ENCODE peak calls at places on chromosomes 11 and 22, in four cellular contexts. One of them, this sample, is unnamed.
A peak's percentile ranks its signal among the peaks of the same experiment; 100 is the strongest.

GRCh38 chr11:119108151-119108856 is 1.2 kb downstream of the C2CD2L start:
- DNase-seq in lower lobe of right lung: peak; percentile 69
- DNase-seq in cardiac muscle cell: peak; percentile 56
- DNase-seq in HL-60: no peak
- DNase-seq in this sample: no peak

GRCh38 chr11:59556883-59557205 is 45.5 kb downstream of the OR4D9 start:
- DNase-seq in HL-60: no peak
- DNase-seq in lower lobe of right lung: no peak
- DNase-seq in cardiac muscle cell: no peak
- DNase-seq in this sample: no peak

GRCh38 chr11:11125618-11126017 is 227.4 kb downstream of the CSNK2A3 start:
- DNase-seq in lower lobe of right lung: no peak
- DNase-seq in cardiac muscle cell: no peak
- DNase-seq in HL-60: no peak
- DNase-seq in this sample: no peak

GRCh38 chr11:120324932-120325810 is at the start of gene TLCD5:
- DNase-seq in cardiac muscle cell: peak; percentile 70
- DNase-seq in HL-60: no peak
- DNase-seq in lower lobe of right lung: peak; percentile 69
- DNase-seq in this sample: no peak

GRCh38 chr22:32612834-32613233 is 138.2 kb downstream of the FBXO7 start:
- DNase-seq in cardiac muscle cell: no peak
- DNase-seq in lower lobe of right lung: no peak
- DNase-seq in HL-60: peak; percentile 3
- DNase-seq in this sample: no peak

GRCh38 chr11:76588455-76589325 is 81.9 kb downstream of the LRRC32 start:
- DNase-seq in cardiac muscle cell: peak; percentile 80
- DNase-seq in HL-60: peak; percentile 10
- DNase-seq in lower lobe of right lung: peak; percentile 79
- DNase-seq in this sample: no peak

GRCh38 chr11:62854013-62854824 is 14.8 kb upstream of the WDR74 start:
- DNase-seq in HL-60: peak; percentile 55
- DNase-seq in cardiac muscle cell: no peak
- DNase-seq in lower lobe of right lung: no peak
- DNase-seq in this sample: no peak

GRCh38 chr11:86888164-86888977 is 66.8 kb downstream of the FZD4 start:
- DNase-seq in cardiac muscle cell: peak; percentile 44
- DNase-seq in HL-60: no peak
- DNase-seq in lower lobe of right lung: no peak
- DNase-seq in this sample: no peak

GRCh38 chr11:75277211-75277805 is 36.7 kb downstream of the TPBGL start:
- DNase-seq in HL-60: no peak
- DNase-seq in lower lobe of right lung: no peak
- DNase-seq in cardiac muscle cell: no peak
- DNase-seq in this sample: no peak

GRCh38 chr11:64566042-64566914 is 24.7 kb upstream of the SLC22A12 start:
- DNase-seq in cardiac muscle cell: peak; percentile 90
- DNase-seq in lower lobe of right lung: peak; percentile 55
- DNase-seq in HL-60: no peak
- DNase-seq in this sample: no peak

GRCh38 chr22:33883561-33883960 is 36.7 kb downstream of the LARGE1 start:
- DNase-seq in lower lobe of right lung: no peak
- DNase-seq in cardiac muscle cell: no peak
- DNase-seq in HL-60: no peak
- DNase-seq in this sample: no peak

GRCh38 chr11:94201004-94201465 is 72.4 kb downstream of the PANX1 start:
- DNase-seq in lower lobe of right lung: no peak
- DNase-seq in cardiac muscle cell: no peak
- DNase-seq in HL-60: no peak
- DNase-seq in this sample: no peak

GRCh38 chr22:25979968-25980367 is 189.3 kb upstream of the SEZ6L start:
- DNase-seq in cardiac muscle cell: no peak
- DNase-seq in HL-60: no peak
- DNase-seq in lower lobe of right lung: no peak
- DNase-seq in this sample: no peak

GRCh38 chr11:35142481-35143207 is 3.7 kb downstream of the CD44 start:
- DNase-seq in cardiac muscle cell: peak; percentile 41
- DNase-seq in lower lobe of right lung: no peak
- DNase-seq in HL-60: no peak
- DNase-seq in this sample: no peak

GRCh38 chr11:1936781-1937615 is 10.1 kb upstream of the MRPL23 start:
- DNase-seq in lower lobe of right lung: peak; percentile 40
- DNase-seq in HL-60: no peak
- DNase-seq in cardiac muscle cell: no peak
- DNase-seq in this sample: no peak

GRCh38 chr11:57527056-57527631 is 3.4 kb downstream of the TIMM10 start:
- DNase-seq in cardiac muscle cell: peak; percentile 72
- DNase-seq in HL-60: no peak
- DNase-seq in lower lobe of right lung: peak; percentile 74
- DNase-seq in this sample: no peak

GRCh38 chr22:29156507-29156906 is 49.2 kb upstream of the EMID1 start:
- DNase-seq in HL-60: no peak
- DNase-seq in cardiac muscle cell: peak; percentile 30
- DNase-seq in lower lobe of right lung: no peak
- DNase-seq in this sample: no peak

GRCh38 chr11:4018641-4019040 is 76.0 kb upstream of the RRM1 start:
- DNase-seq in HL-60: no peak
- DNase-seq in cardiac muscle cell: no peak
- DNase-seq in lower lobe of right lung: no peak
- DNase-seq in this sample: no peak

GRCh38 chr22:36946436-36947158 is 33.2 kb downstream of the CSF2RB start:
- DNase-seq in HL-60: no peak
- DNase-seq in cardiac muscle cell: peak; percentile 72
- DNase-seq in lower lobe of right lung: no peak
- DNase-seq in this sample: no peak

DNA sequence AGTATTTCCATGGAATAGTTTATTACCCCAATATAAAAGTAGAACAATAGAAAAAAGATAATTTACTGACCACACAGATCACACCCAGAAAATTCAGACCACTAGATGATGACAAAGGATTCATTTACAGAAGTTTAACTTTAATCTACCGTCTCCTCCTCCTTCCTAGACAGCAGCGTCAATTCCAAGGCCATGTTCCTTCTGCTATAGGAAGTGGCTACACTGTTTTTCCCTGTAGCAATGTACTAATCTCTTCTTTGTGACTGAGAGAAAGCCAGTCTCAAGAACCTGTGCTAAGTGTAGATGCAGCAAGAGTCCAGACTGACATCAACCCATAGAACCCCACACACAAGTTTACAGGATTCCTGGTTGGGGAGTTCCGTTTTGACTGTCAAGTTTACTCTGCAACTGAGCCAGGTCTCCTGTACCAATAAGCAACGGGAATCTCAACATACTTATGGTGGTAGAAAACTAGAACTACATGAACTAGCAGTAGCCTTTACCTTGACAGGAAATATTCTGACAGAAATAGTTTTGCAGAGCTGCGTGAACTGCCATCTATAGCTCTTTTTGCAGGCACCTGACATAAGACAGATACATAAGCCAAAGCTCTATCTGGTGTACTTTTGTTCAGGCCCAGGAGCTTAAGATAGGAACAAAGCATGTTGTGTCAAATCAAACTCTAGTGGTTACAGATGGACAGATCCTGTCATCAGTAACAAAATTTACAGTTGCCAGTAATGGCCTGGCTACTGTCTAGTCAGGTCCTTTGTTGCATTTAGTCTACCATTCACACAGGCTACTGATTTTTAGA is 42.9 kb downstream of the MRTFA start:
- DNase-seq in lower lobe of right lung: no peak
- DNase-seq in cardiac muscle cell: no peak
- DNase-seq in HL-60: no peak
- DNase-seq in this sample: peak; percentile 67
- H3K4me3 ChIP-seq in lower lobe of right lung: no peak overlapping the region
- H3K4me3 ChIP-seq in cardiac muscle cell: no peak overlapping the region
- H3K4me3 ChIP-seq in HL-60: no peak overlapping the region
- H3K4me3 ChIP-seq in this sample: peak overlapping the region; percentile 6

GRCh38 chr22:31451709-31452571 is 37.7 kb downstream of the EIF4ENIF1 start:
- DNase-seq in HL-60: no peak
- DNase-seq in lower lobe of right lung: no peak
- DNase-seq in cardiac muscle cell: peak; percentile 69
- DNase-seq in this sample: peak; percentile 18
- TF ChIP-seq CTCF in HL-60: peak; percentile 49
- TF ChIP-seq CTCF in lower lobe of right lung: peak; percentile 40
- TF ChIP-seq CTCF in cardiac muscle cell: peak; percentile 71
- TF ChIP-seq CTCF in this sample: peak; percentile 63

DNA sequence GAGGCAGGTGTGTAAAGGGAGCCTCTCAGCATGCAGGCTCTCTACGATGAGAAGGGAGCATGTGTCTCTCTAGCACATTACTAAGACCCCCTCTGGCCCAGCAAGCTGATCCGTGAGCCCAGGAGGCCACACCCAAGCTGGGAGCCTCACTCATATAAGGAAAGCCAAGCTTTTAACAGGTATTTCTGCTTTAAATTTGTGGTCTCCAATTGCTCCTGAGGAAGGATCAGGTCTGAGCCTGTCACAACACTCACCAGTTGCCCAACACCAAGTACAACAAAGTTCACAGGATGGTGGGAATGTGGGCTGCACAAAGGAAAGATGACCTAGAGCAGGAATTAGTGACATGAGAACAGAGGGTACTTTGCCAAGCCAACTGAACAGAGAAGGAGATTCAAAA is 21.6 kb upstream of the STK33 start:
- DNase-seq in HL-60: no peak
- DNase-seq in lower lobe of right lung: no peak
- DNase-seq in cardiac muscle cell: no peak
- DNase-seq in this sample: no peak
- H3K4me3 ChIP-seq in HL-60: no peak overlapping the region
- H3K4me3 ChIP-seq in lower lobe of right lung: no peak overlapping the region
- H3K4me3 ChIP-seq in cardiac muscle cell: no peak overlapping the region
- H3K4me3 ChIP-seq in this sample: no peak overlapping the region

DNA sequence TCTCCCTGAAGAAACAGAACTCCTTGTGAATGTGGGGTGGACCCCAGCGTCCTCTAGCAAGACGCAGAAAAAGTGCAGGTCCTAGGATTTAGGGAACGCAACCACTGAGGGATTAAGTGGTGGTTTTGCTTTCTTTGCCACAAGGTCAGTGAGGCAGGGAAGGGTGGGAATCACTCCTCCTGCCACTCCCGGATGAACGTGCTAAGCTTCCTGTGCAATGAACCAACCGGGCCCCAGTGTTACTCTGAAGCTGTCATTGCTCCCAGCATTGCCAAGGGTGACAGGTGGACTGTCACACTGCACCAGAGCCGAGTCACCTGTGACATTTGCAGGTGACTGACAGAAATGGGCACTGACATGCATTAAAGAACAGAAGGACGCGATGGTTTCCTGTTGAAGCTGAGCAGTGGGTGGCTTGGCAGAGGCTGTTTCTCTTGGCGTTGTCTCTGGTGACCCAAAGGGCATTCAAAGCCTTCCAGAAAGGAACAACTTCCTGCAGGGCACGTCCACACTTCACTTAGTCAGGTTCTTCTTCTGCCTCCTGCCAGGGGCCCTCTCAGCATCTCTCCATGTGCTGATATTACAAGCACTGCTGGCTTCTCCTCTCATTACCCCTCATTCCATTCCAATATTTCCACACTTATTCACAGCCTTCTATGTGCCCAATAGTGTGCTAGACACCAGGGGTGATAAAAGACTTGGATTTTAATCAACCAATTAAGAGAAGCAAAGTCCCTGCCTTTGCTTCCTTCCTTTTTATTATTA is 9.7 kb downstream of the KIRREL3 start:
- DNase-seq in HL-60: no peak
- DNase-seq in lower lobe of right lung: no peak
- DNase-seq in cardiac muscle cell: no peak
- DNase-seq in this sample: no peak
- TF ChIP-seq CTCF in HL-60: no peak
- TF ChIP-seq CTCF in lower lobe of right lung: peak; percentile 3
- TF ChIP-seq CTCF in cardiac muscle cell: peak; percentile 1
- TF ChIP-seq CTCF in this sample: no peak

DNA sequence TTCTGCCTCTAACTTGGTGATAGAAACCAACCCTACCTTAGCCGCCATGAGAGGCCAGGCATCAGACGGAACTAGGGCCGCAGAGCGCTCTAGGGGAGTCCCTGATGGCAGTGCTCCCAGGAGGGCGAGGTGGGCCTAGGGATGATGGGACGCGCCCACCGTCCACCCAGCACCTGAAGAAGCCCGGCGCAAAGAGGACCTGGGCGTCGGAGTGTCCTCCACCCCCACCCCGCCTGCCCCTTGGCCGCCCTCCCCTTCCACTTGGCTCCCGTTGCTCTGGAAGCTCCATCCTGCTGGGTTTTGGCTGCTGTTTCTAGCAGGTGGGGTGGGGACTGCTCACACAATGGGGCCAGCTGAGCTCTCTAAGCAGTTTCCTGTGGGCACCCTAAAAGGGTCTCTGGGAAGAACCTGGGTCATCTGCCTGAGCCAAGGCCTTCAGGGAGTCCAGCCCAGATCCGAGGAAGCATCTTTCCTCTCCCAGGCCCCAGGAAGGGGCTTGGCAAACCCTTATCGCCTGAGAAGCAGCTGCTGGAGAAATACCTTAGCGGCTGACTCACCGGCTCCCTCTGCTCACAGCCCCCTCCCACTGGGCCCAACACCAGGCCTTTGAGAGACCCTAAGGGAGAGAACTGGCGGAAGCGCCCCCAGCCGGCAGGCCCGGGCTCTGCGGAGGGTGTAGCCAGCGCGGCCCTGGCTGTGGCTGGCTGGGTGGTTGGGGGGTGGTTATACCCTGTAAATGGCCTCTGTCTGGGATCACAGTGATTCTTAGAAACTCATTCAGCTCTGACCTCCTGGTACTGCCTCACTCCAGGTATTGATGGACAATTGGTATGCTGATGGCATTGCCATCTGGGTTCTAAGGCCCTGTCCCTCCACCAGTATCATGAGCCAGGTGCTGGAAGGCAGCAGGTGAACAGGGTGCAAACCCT is 19.3 kb downstream of the CREB3L1 start:
- DNase-seq in HL-60: no peak
- DNase-seq in lower lobe of right lung: no peak
- DNase-seq in cardiac muscle cell: peak; percentile 97
- DNase-seq in this sample: no peak
- H3K4me3 ChIP-seq in HL-60: no peak overlapping the region
- H3K4me3 ChIP-seq in lower lobe of right lung: peak overlapping the region; percentile 63
- H3K4me3 ChIP-seq in cardiac muscle cell: no peak overlapping the region
- H3K4me3 ChIP-seq in this sample: no peak overlapping the region

GRCh38 chr22:43893266-43893665 is 1.5 kb upstream of the PNPLA5 start:
- DNase-seq in HL-60: no peak
- DNase-seq in cardiac muscle cell: no peak
- DNase-seq in lower lobe of right lung: no peak
- DNase-seq in this sample: no peak
- TF ChIP-seq CTCF in HL-60: no peak
- TF ChIP-seq CTCF in cardiac muscle cell: no peak
- TF ChIP-seq CTCF in lower lobe of right lung: no peak
- TF ChIP-seq CTCF in this sample: no peak

DNA sequence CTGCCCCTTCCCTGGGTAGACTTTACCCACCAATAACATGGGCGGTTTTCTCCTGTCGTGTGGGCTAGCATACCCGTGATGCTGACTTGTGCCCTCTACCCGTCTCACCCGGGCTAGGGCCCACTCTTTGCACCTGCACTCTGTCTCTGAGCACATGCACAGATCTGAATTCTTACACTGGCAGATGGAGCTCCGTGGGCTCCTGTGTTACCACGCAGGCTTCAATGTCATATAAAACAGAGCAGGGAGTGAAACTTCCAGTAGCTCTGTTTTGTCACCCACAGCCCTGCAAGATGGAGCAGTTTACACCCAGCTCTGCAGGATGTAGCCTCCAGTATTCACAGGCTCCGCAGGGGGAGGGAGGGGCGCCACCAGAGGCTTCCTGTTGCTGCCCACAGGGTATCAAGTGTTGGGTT is 1.7 kb downstream of the DGKZ start:
- DNase-seq in cardiac muscle cell: no peak
- DNase-seq in lower lobe of right lung: no peak
- DNase-seq in HL-60: no peak
- DNase-seq in this sample: no peak
- H3K4me3 ChIP-seq in cardiac muscle cell: no peak overlapping the region
- H3K4me3 ChIP-seq in lower lobe of right lung: peak overlapping the region; percentile 75
- H3K4me3 ChIP-seq in HL-60: peak overlapping the region; percentile 77
- H3K4me3 ChIP-seq in this sample: peak overlapping the region; percentile 84